ENCODE peak calls at places on chromosomes 5 and 9, in four cellular contexts. A, R, Y and T are unnamed samples.

GRCh38 chr9:106934831-106935230 is 71.9 kb downstream of the ZNF462 start:
- DNase-seq in A (no peak), R (no peak), Y (no peak), T (no peak)

GRCh38 chr5:131496400-131496713 is 138.7 kb downstream of the RAPGEF6 start:
- DNase-seq in A (no peak), R (no peak), Y (peak; percentile 51), T (no peak)

GRCh38 chr9:137391411-137391754 is 31.6 kb downstream of the EXD3 start:
- DNase-seq in A (no peak), R (no peak), Y (no peak), T (no peak)

GRCh38 chr5:159303286-159303685 is 27.0 kb downstream of the IL12B start:
- DNase-seq in A (no peak), R (no peak), Y (no peak), T (no peak)

GRCh38 chr5:116370886-116371285 is 203.7 kb downstream of the SEMA6A start:
- DNase-seq in A (no peak), R (no peak), Y (no peak), T (no peak)

GRCh38 chr5:9545959-9546851 is at the start of gene SEMA5A:
- DNase-seq in A (peak; percentile 60), R (peak; percentile 86), Y (no peak), T (no peak)

GRCh38 chr9:37155601-37156000 is 35.2 kb downstream of the ZCCHC7 start:
- DNase-seq in A (no peak), R (no peak), Y (no peak), T (no peak)

GRCh38 chr9:137665697-137666504 is 47.1 kb downstream of the EHMT1 start:
- DNase-seq in A (no peak), R (no peak), Y (no peak), T (no peak)

GRCh38 chr9:31071606-31072286 is 1312.7 kb upstream of the ACO1 start:
- DNase-seq in A (no peak), R (no peak), Y (no peak), T (no peak)
- TF ChIP-seq HDAC2 in A (no peak), R (no peak), Y (no peak), T (no peak)

GRCh38 chr9:105846825-105847224 is 152.5 kb downstream of the TMEM38B start:
- DNase-seq in A (no peak), R (no peak), Y (no peak), T (no peak)

GRCh38 chr9:105841562-105841961 is 147.2 kb downstream of the TMEM38B start:
- DNase-seq in A (no peak), R (no peak), Y (no peak), T (no peak)

GRCh38 chr9:105837261-105837660 is 142.9 kb downstream of the TMEM38B start:
- DNase-seq in A (no peak), R (no peak), Y (no peak), T (no peak)

GRCh38 chr9:105842023-105842644 is 147.8 kb downstream of the TMEM38B start:
- DNase-seq in A (peak; percentile 51), R (no peak), Y (peak; percentile 3), T (peak; percentile 16)
- TF ChIP-seq JUND in A (no peak), R (peak; percentile 50), Y (no peak), T (no peak)

GRCh38 chr5:137498736-137499505 is at the start of gene SPOCK1:
- DNase-seq in A (peak; percentile 67), R (peak; percentile 87), Y (no peak), T (peak; percentile 14)

GRCh38 chr5:137496919-137497318 is 2.2 kb downstream of the SPOCK1 start:
- DNase-seq in A (no peak), R (no peak), Y (no peak), T (no peak)

GRCh38 chr5:137500616-137501225 is 1.6 kb upstream of the SPOCK1 start:
- DNase-seq in A (no peak), R (no peak), Y (no peak), T (no peak)

GRCh38 chr5:137498301-137498735 is 808 bp downstream of the SPOCK1 start:
- DNase-seq in A (no peak), R (peak; percentile 77), Y (no peak), T (no peak)

DNA sequence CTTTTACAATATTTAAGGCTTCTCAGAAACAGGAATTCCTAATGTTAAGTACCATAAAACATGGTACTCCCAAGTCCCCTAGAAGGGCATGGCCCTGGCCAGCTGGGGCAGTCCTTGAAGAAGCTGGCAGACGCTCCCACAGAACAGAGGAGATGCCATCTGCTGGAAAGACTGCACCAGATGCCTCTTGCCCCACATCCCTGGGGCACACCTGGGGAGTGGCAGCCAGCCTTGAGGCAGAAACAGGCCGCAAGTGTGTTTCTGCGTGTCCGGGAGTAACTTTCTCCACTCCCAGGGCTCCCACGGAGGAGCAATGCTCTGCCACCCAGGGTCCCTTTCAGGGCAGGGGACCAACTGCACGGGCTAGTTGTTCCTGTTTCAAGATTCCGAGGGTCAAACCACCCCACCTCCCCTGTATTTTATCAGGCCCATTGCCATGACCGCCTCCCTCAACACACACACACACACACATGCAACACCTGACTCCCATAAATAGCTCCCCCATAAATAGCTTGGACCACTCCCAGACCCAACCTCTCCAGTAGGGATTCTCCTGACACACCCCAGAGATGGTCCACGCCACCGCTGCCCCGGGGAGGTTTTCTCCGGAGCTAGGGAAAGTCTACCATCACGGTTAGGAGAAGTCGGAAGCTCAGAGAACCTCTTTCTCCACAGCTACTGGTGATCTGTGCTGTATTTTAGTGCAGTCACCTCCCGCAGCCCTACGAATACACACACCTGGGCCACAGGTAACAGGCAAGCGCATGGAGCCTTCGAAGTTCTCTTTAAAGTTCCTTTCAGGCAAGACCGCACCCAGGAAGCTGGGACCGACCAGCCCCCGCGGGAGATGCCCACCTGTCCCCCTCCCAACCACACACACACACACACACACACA is 1.5 kb downstream of the SPOCK1 start:
- DNase-seq in A (no peak), R (peak; percentile 54), Y (no peak), T (no peak)
- TF ChIP-seq HDAC2 in A (no peak), R (no peak), Y (no peak), T (no peak)

GRCh38 chr5:146820987-146821386 is 57.6 kb downstream of the PPP2R2B start:
- DNase-seq in A (no peak), R (no peak), Y (no peak), T (no peak)

GRCh38 chr5:146817973-146818372 is 60.6 kb downstream of the PPP2R2B start:
- DNase-seq in A (no peak), R (no peak), Y (no peak), T (no peak)

GRCh38 chr5:146816775-146817387 is 61.7 kb downstream of the PPP2R2B start:
- DNase-seq in A (no peak), R (no peak), Y (no peak), T (no peak)

GRCh38 chr5:146815423-146815822 is 63.1 kb downstream of the PPP2R2B start:
- DNase-seq in A (no peak), R (no peak), Y (no peak), T (no peak)

GRCh38 chr5:146818790-146819189 is 59.8 kb downstream of the PPP2R2B start:
- DNase-seq in A (no peak), R (no peak), Y (no peak), T (no peak)
- TF ChIP-seq JUND in A (no peak), R (no peak), Y (no peak), T (no peak)